ENCODE peak calls at places on chromosomes 4 and X, in six cellular contexts. One of them, this sample, is unnamed.
A peak's percentile ranks its signal among the peaks of the same experiment; 100 is the strongest.

GRCh38 chr4:173318648-173319211 is 15.4 kb downstream of the HMGB2 start:
- DNase-seq in GM12865: no peak
- DNase-seq in ELR: peak; percentile 78
- DNase-seq in CD8-positive, alpha-beta memory T cell: peak; percentile 19
- DNase-seq in cardiac fibroblast: peak; percentile 78
- DNase-seq in CD8-positive, alpha-beta T cell: no peak
- DNase-seq in this sample: no peak

GRCh38 chr4:2684486-2684885 is 71.7 kb downstream of the TNIP2 start:
- DNase-seq in GM12865: no peak
- DNase-seq in ELR: no peak
- DNase-seq in CD8-positive, alpha-beta memory T cell: no peak
- DNase-seq in cardiac fibroblast: no peak
- DNase-seq in CD8-positive, alpha-beta T cell: no peak
- DNase-seq in this sample: no peak

GRCh38 chr4:109206610-109207009 is 95.8 kb downstream of the COL25A1 start:
- DNase-seq in GM12865: no peak
- DNase-seq in ELR: no peak
- DNase-seq in CD8-positive, alpha-beta memory T cell: no peak
- DNase-seq in cardiac fibroblast: no peak
- DNase-seq in CD8-positive, alpha-beta T cell: no peak
- DNase-seq in this sample: no peak

GRCh38 chrX:17860179-17860780 is 818 bp downstream of the RAI2 start:
- DNase-seq in GM12865: no peak
- DNase-seq in ELR: no peak
- DNase-seq in CD8-positive, alpha-beta memory T cell: peak; percentile 11
- DNase-seq in cardiac fibroblast: no peak
- DNase-seq in CD8-positive, alpha-beta T cell: no peak
- DNase-seq in this sample: no peak

GRCh38 chr4:41882622-41883347 is 52.4 kb upstream of the TMEM33 start:
- DNase-seq in GM12865: peak; percentile 49
- DNase-seq in ELR: peak; percentile 48
- DNase-seq in CD8-positive, alpha-beta memory T cell: peak; percentile 41
- DNase-seq in cardiac fibroblast: peak; percentile 45
- DNase-seq in CD8-positive, alpha-beta T cell: peak; percentile 36
- DNase-seq in this sample: peak; percentile 76

GRCh38 chrX:40096395-40097091 is 1.2 kb downstream of the BCOR start:
- DNase-seq in GM12865: peak; percentile 72
- DNase-seq in ELR: peak; percentile 48
- DNase-seq in CD8-positive, alpha-beta memory T cell: peak; percentile 72
- DNase-seq in cardiac fibroblast: peak; percentile 47
- DNase-seq in CD8-positive, alpha-beta T cell: peak; percentile 43
- DNase-seq in this sample: peak; percentile 78

GRCh38 chrX:545488-545887 is 85.1 kb upstream of the SHOX start:
- DNase-seq in GM12865: no peak
- DNase-seq in ELR: no peak
- DNase-seq in CD8-positive, alpha-beta memory T cell: no peak
- DNase-seq in cardiac fibroblast: peak; percentile 1
- DNase-seq in CD8-positive, alpha-beta T cell: no peak
- DNase-seq in this sample: no peak

GRCh38 chr4:140968371-140968770 is 164.9 kb downstream of the RNF150 start:
- DNase-seq in GM12865: no peak
- DNase-seq in ELR: no peak
- DNase-seq in CD8-positive, alpha-beta memory T cell: no peak
- DNase-seq in cardiac fibroblast: no peak
- DNase-seq in CD8-positive, alpha-beta T cell: no peak
- DNase-seq in this sample: no peak